ENCODE peak calls at places on chromosome 10, in seven cellular contexts. One of them, this sample, is unnamed.

GRCh38 chr10:59536576-59537014 is 173.1 kb downstream of the SLC16A9 start:
- DNase-seq in NCI-H1417 treated with DMSO at 0.1 percent for 48 hours: no peak
- DNase-seq in EL: no peak
- DNase-seq in epithelial cell of proximal tubule: no peak
- DNase-seq in posterior cingulate gyrus: no peak
- DNase-seq in activated CD8-positive, alpha-beta memory T cell treated with anti-CD3 and anti-CD28 coated beads, Interleukin-2, amount 50 U/mL, for 48 hours: no peak
- DNase-seq in mammary epithelial cell: no peak
- DNase-seq in this sample: no peak

GRCh38 chr10:98446656-98447221 is at the start of gene HPS1:
- DNase-seq in activated CD8-positive, alpha-beta memory T cell treated with anti-CD3 and anti-CD28 coated beads, Interleukin-2, amount 50 U/mL, for 48 hours: peak; percentile 93
- DNase-seq in posterior cingulate gyrus: peak; percentile 74
- DNase-seq in NCI-H1417 treated with DMSO at 0.1 percent for 48 hours: peak; percentile 13
- DNase-seq in mammary epithelial cell: peak; percentile 57
- DNase-seq in EL: peak; percentile 73
- DNase-seq in epithelial cell of proximal tubule: no peak
- DNase-seq in this sample: no peak

GRCh38 chr10:43068136-43068395 is 8.8 kb upstream of the RET start:
- DNase-seq in EL: no peak
- DNase-seq in posterior cingulate gyrus: no peak
- DNase-seq in NCI-H1417 treated with DMSO at 0.1 percent for 48 hours: no peak
- DNase-seq in activated CD8-positive, alpha-beta memory T cell treated with anti-CD3 and anti-CD28 coated beads, Interleukin-2, amount 50 U/mL, for 48 hours: no peak
- DNase-seq in mammary epithelial cell: no peak
- DNase-seq in epithelial cell of proximal tubule: no peak
- DNase-seq in this sample: no peak

GRCh38 chr10:126001579-126001978 is 105.2 kb downstream of the FANK1 start:
- DNase-seq in posterior cingulate gyrus: no peak
- DNase-seq in NCI-H1417 treated with DMSO at 0.1 percent for 48 hours: no peak
- DNase-seq in epithelial cell of proximal tubule: no peak
- DNase-seq in activated CD8-positive, alpha-beta memory T cell treated with anti-CD3 and anti-CD28 coated beads, Interleukin-2, amount 50 U/mL, for 48 hours: no peak
- DNase-seq in EL: peak; percentile 88
- DNase-seq in mammary epithelial cell: no peak
- DNase-seq in this sample: no peak

GRCh38 chr10:90920986-90921643 is at the start of gene ANKRD1:
- DNase-seq in EL: peak; percentile 98
- DNase-seq in activated CD8-positive, alpha-beta memory T cell treated with anti-CD3 and anti-CD28 coated beads, Interleukin-2, amount 50 U/mL, for 48 hours: no peak
- DNase-seq in mammary epithelial cell: peak; percentile 75
- DNase-seq in posterior cingulate gyrus: no peak
- DNase-seq in epithelial cell of proximal tubule: peak; percentile 96
- DNase-seq in NCI-H1417 treated with DMSO at 0.1 percent for 48 hours: no peak
- DNase-seq in this sample: no peak

GRCh38 chr10:119403927-119404326 is 138.6 kb downstream of the RGS10 start:
- DNase-seq in epithelial cell of proximal tubule: no peak
- DNase-seq in posterior cingulate gyrus: no peak
- DNase-seq in NCI-H1417 treated with DMSO at 0.1 percent for 48 hours: no peak
- DNase-seq in EL: no peak
- DNase-seq in mammary epithelial cell: no peak
- DNase-seq in activated CD8-positive, alpha-beta memory T cell treated with anti-CD3 and anti-CD28 coated beads, Interleukin-2, amount 50 U/mL, for 48 hours: no peak
- DNase-seq in this sample: no peak

GRCh38 chr10:3095373-3096139 is 28.2 kb downstream of the PFKP start:
- DNase-seq in epithelial cell of proximal tubule: peak; percentile 100
- DNase-seq in mammary epithelial cell: peak; percentile 98
- DNase-seq in posterior cingulate gyrus: no peak
- DNase-seq in activated CD8-positive, alpha-beta memory T cell treated with anti-CD3 and anti-CD28 coated beads, Interleukin-2, amount 50 U/mL, for 48 hours: no peak
- DNase-seq in NCI-H1417 treated with DMSO at 0.1 percent for 48 hours: no peak
- DNase-seq in EL: peak; percentile 99
- DNase-seq in this sample: no peak

GRCh38 chr10:101587725-101588614 is at the start of the genes DPCD and POLL:
- DNase-seq in activated CD8-positive, alpha-beta memory T cell treated with anti-CD3 and anti-CD28 coated beads, Interleukin-2, amount 50 U/mL, for 48 hours: peak; percentile 96
- DNase-seq in NCI-H1417 treated with DMSO at 0.1 percent for 48 hours: peak; percentile 64
- DNase-seq in posterior cingulate gyrus: peak; percentile 98
- DNase-seq in EL: peak; percentile 95
- DNase-seq in mammary epithelial cell: peak; percentile 88
- DNase-seq in epithelial cell of proximal tubule: peak; percentile 50
- DNase-seq in this sample: peak; percentile 64

GRCh38 chr10:6083523-6084475 is 5.0 kb upstream of the RBM17 start:
- DNase-seq in EL: peak; percentile 42
- DNase-seq in activated CD8-positive, alpha-beta memory T cell treated with anti-CD3 and anti-CD28 coated beads, Interleukin-2, amount 50 U/mL, for 48 hours: peak; percentile 78
- DNase-seq in posterior cingulate gyrus: no peak
- DNase-seq in epithelial cell of proximal tubule: no peak
- DNase-seq in mammary epithelial cell: no peak
- DNase-seq in NCI-H1417 treated with DMSO at 0.1 percent for 48 hours: no peak
- DNase-seq in this sample: no peak

GRCh38 chr10:31977440-31978157 is 49.0 kb upstream of the ARHGAP12 start:
- DNase-seq in activated CD8-positive, alpha-beta memory T cell treated with anti-CD3 and anti-CD28 coated beads, Interleukin-2, amount 50 U/mL, for 48 hours: no peak
- DNase-seq in NCI-H1417 treated with DMSO at 0.1 percent for 48 hours: no peak
- DNase-seq in posterior cingulate gyrus: no peak
- DNase-seq in EL: peak; percentile 33
- DNase-seq in epithelial cell of proximal tubule: peak; percentile 18
- DNase-seq in mammary epithelial cell: peak; percentile 75
- DNase-seq in this sample: no peak

GRCh38 chr10:34194259-34194658 is 620.8 kb downstream of the PARD3 start:
- DNase-seq in mammary epithelial cell: no peak
- DNase-seq in EL: peak; percentile 22
- DNase-seq in posterior cingulate gyrus: no peak
- DNase-seq in epithelial cell of proximal tubule: no peak
- DNase-seq in activated CD8-positive, alpha-beta memory T cell treated with anti-CD3 and anti-CD28 coated beads, Interleukin-2, amount 50 U/mL, for 48 hours: no peak
- DNase-seq in NCI-H1417 treated with DMSO at 0.1 percent for 48 hours: no peak
- DNase-seq in this sample: no peak

GRCh38 chr10:89301721-89302445 is at the start of gene IFIT2:
- DNase-seq in mammary epithelial cell: peak; percentile 66
- DNase-seq in activated CD8-positive, alpha-beta memory T cell treated with anti-CD3 and anti-CD28 coated beads, Interleukin-2, amount 50 U/mL, for 48 hours: no peak
- DNase-seq in NCI-H1417 treated with DMSO at 0.1 percent for 48 hours: no peak
- DNase-seq in EL: peak; percentile 71
- DNase-seq in posterior cingulate gyrus: no peak
- DNase-seq in epithelial cell of proximal tubule: no peak
- DNase-seq in this sample: no peak